ENCODE peak calls at places on chromosomes 12 and 14, in six cellular contexts. I is stimulated activated naive B cell treated with anti-CD40 and anti-IgM and Interleukin-4, amounts not matched to agents 10 μg/mL and 1 μg/mL and 100 μg/mL, for 72 hours; A is Ammon's horn; V is kidney tubule cell; T is brain microvascular endothelial cell; E is lung. S is an unnamed sample.

GRCh38 chr12:85835417-85835809 is 796 bp downstream of the RASSF9 start:
- DNase-seq in E (no peak), A (no peak), I (no peak), T (no peak), V (no peak), S (no peak)

GRCh38 chr12:6272300-6273208 is 37.9 kb upstream of the PLEKHG6 start:
- DNase-seq in V (peak; percentile 95), A (no peak), I (no peak), E (peak; percentile 72), T (no peak), S (no peak)

GRCh38 chr14:46887144-46887543 is 235.6 kb upstream of the RPL10L start:
- DNase-seq in I (no peak), T (no peak), E (no peak), A (no peak), V (no peak), S (peak; percentile 26)

GRCh38 chr14:96511146-96511545 is 9.0 kb downstream of the PAPOLA start:
- DNase-seq in V (no peak), A (no peak), T (no peak), E (no peak), I (no peak), S (no peak)

GRCh38 chr14:72201645-72202044 is 269.4 kb downstream of the RGS6 start:
- DNase-seq in T (no peak), V (no peak), A (no peak), I (no peak), E (no peak), S (no peak)

GRCh38 chr12:3828888-3829287 is 44.3 kb downstream of the PARP11 start:
- DNase-seq in V (no peak), I (no peak), A (no peak), E (no peak), T (no peak), S (no peak)

GRCh38 chr12:127538325-127538724 is 728.6 kb upstream of the TMEM132C start:
- DNase-seq in I (no peak), V (no peak), A (no peak), E (no peak), T (no peak), S (no peak)

GRCh38 chr12:51907083-51907863 is at the start of gene ACVRL1:
- DNase-seq in T (no peak), I (no peak), V (no peak), A (no peak), E (no peak), S (no peak)

GRCh38 chr12:69055706-69056105 is 122.7 kb upstream of the CPM start:
- DNase-seq in V (no peak), T (no peak), A (no peak), I (no peak), E (no peak), S (peak; percentile 82)

GRCh38 chr12:104668274-104668718 is 211.5 kb downstream of the CHST11 start:
- DNase-seq in V (no peak), A (no peak), T (peak; percentile 92), I (no peak), E (no peak), S (no peak)

S was measured in MV-4-11.